ENCODE peak calls at places on chromosomes 3 and 15, in five cellular contexts. G, I, X, N and W are unnamed samples. For H3K36me3, the result is how much of the 10 kb centered on the place peaks cover.

GRCh38 chr15:78977591-78978347 is 32.9 kb upstream of the CTSH start:
- DNase-seq in G (no peak), I (no peak), X (no peak), N (no peak), W (no peak)

GRCh38 chr3:45684327-45684892 is 4.8 kb upstream of the SACM1L start:
- DNase-seq in G (no peak), I (no peak), X (no peak), N (no peak), W (no peak)

GRCh38 chr15:41934843-41935242 is 37.5 kb downstream of the EHD4 start:
- DNase-seq in G (no peak), I (no peak), X (no peak), N (peak), W (no peak)

GRCh38 chr15:51172190-51172589 is 77.5 kb upstream of the TNFAIP8L3 start:
- DNase-seq in G (no peak), I (no peak), X (no peak), N (no peak), W (no peak)

GRCh38 chr3:127637546-127637945 is 8.6 kb downstream of the PODXL2 start:
- DNase-seq in G (no peak), I (no peak), X (no peak), N (no peak), W (no peak)

GRCh38 chr3:21174461-21174860 is 576.5 kb downstream of the ZNF385D start:
- DNase-seq in G (no peak), I (no peak), X (no peak), N (no peak), W (no peak)

GRCh38 chr15:52261498-52262242 is 33.9 kb downstream of the MYO5C start:
- DNase-seq in G (peak), I (no peak), X (peak), N (peak), W (peak)

GRCh38 chr15:96974761-96975160 is 644.3 kb downstream of the NR2F2 start:
- DNase-seq in G (no peak), I (no peak), X (no peak), N (no peak), W (no peak)

GRCh38 chr3:30539772-30540171 is 66.6 kb upstream of the TGFBR2 start:
- DNase-seq in G (no peak), I (no peak), X (no peak), N (no peak), W (no peak)

GRCh38 chr3:8490079-8490552 is 11.5 kb upstream of the LMCD1 start:
- DNase-seq in G (no peak), I (no peak), X (no peak), N (no peak), W (no peak)

GRCh38 chr3:13896473-13897154 is 16.7 kb upstream of the WNT7A start:
- DNase-seq in G (peak), I (peak), X (peak), N (peak), W (peak)

GRCh38 chr3:95798628-95799027 is 1015.8 kb upstream of the EPHA6 start:
- DNase-seq in G (no peak), I (no peak), X (no peak), N (no peak), W (no peak)
- H3K27ac ChIP-seq in G (no peak), I (no peak), X (no peak), N (no peak), W (no peak)

GRCh38 chr15:59376735-59377134 is 4.1 kb upstream of the MYO1E start:
- DNase-seq in G (no peak), I (no peak), X (no peak), N (no peak), W (no peak)
- TF ChIP-seq CTCF in G (no peak), I (no peak), X (no peak), N (no peak), W (no peak)

GRCh38 chr15:64117759-64118487 is 22.1 kb downstream of the SNX1 start:
- DNase-seq in G (no peak), I (no peak), X (no peak), N (no peak), W (no peak)

GRCh38 chr15:64125978-64126377 is 25.6 kb upstream of the SNX22 start:
- DNase-seq in G (no peak), I (no peak), X (no peak), N (no peak), W (no peak)

GRCh38 chr15:64127521-64128275 is 23.8 kb upstream of the SNX22 start:
- DNase-seq in G (no peak), I (no peak), X (no peak), N (no peak), W (no peak)

GRCh38 chr15:64122936-64123351 is 27.2 kb downstream of the SNX1 start:
- DNase-seq in G (no peak), I (no peak), X (no peak), N (no peak), W (no peak)

GRCh38 chr15:64122444-64122843 is 26.7 kb downstream of the SNX1 start:
- DNase-seq in G (no peak), I (no peak), X (no peak), N (no peak), W (no peak)
- H3K36me3 ChIP-seq in G (half or more), I (half or more), X (under half), N (half or more), W (under half)

GRCh38 chr15:98772895-98773294 is 124.6 kb downstream of the IGF1R start:
- DNase-seq in G (no peak), I (no peak), X (no peak), N (no peak), W (no peak)
- H3K27ac ChIP-seq in G (no peak), I (no peak), X (no peak), N (no peak), W (no peak)

GRCh38 chr3:186425788-186426730 is 64.0 kb upstream of the DGKG start:
- DNase-seq in G (no peak), I (peak), X (peak), N (no peak), W (no peak)
- TF ChIP-seq CTCF in G (peak), I (peak), X (no peak), N (peak), W (no peak)

DNA sequence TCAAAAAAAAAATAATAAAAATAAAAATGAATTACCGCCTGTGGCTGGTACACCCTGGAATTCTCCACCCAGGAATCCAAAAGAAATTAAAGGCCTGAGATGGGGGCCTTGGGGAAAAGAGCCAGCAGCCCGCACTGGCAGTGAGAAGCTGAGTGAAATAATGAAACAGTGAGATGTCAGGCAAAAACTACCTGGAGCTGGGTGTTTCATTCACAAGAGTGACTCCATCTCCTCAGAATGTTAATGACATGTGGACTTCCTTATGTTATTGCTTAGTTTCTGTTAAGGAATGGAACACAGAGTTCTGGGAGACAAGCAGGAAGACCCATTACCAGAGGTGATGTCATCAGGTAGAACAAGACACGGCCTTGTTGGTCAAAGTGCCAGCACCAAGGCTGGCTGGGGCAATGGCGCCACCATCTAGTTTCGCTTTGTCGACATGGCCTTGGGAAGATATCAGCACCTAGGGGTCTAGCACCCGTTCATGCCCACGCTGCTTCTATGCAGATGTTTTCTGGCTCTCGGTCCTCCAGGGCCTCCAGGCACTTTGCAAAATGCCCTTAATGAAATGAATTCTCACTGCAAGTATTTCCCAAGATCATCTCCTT is 252.2 kb downstream of the FAM43A start:
- DNase-seq in G (no peak), I (no peak), X (no peak), N (no peak), W (no peak)
- H3K36me3 ChIP-seq in G (under half), I (under half), X (under half), N (under half), W (under half)